ENCODE peak calls at places on chromosome 14, in four cellular contexts. V is gastrocnemius medialis, I is vagina, C is transverse colon. E is an unnamed sample.

GRCh38 chr14:31386271-31386670 is 34.1 kb downstream of the HEATR5A start:
- DNase-seq in V (no peak), I (no peak), C (no peak), E (no peak)

GRCh38 chr14:65433646-65434045 is 21.1 kb downstream of the FUT8 start:
- DNase-seq in V (no peak), I (no peak), C (no peak), E (peak; percentile 55)

GRCh38 chr14:33717866-33718265 is 233.0 kb downstream of the EGLN3 start:
- DNase-seq in V (no peak), I (no peak), C (no peak), E (no peak)

GRCh38 chr14:67170706-67171105 is 18.5 kb upstream of the GARIN2 start:
- DNase-seq in V (no peak), I (no peak), C (no peak), E (no peak)

GRCh38 chr14:74038015-74038859 is 19.1 kb downstream of the BBOF1 start:
- DNase-seq in V (no peak), I (no peak), C (no peak), E (peak; percentile 64)

GRCh38 chr14:101399737-101400517 is 161.4 kb upstream of the DIO3 start:
- DNase-seq in V (no peak), I (no peak), C (no peak), E (no peak)

GRCh38 chr14:84425968-84426367 is 1104.0 kb upstream of the FLRT2 start:
- DNase-seq in V (no peak), I (no peak), C (no peak), E (no peak)

GRCh38 chr14:43175896-43176295 is 1331.2 kb downstream of the FSCB start:
- DNase-seq in V (no peak), I (no peak), C (no peak), E (no peak)

GRCh38 chr14:62745496-62745895 is 299.8 kb downstream of the KCNH5 start:
- DNase-seq in V (no peak), I (no peak), C (no peak), E (no peak)

GRCh38 chr14:61480704-61481285 is 159.4 kb downstream of the PRKCH start:
- DNase-seq in V (no peak), I (peak; percentile 82), C (no peak), E (no peak)

GRCh38 chr14:69719501-69719951 is 47.4 kb upstream of the SRSF5 start:
- DNase-seq in V (no peak), I (no peak), C (peak; percentile 37), E (no peak)

GRCh38 chr14:69291891-69292586 is 32.1 kb downstream of the GALNT16 start:
- DNase-seq in V (no peak), I (no peak), C (no peak), E (no peak)

GRCh38 chr14:80215756-80216581 is 4.7 kb upstream of the DIO2 start:
- DNase-seq in V (peak; percentile 31), I (no peak), C (peak; percentile 11), E (no peak)

GRCh38 chr14:71933026-71933587 is 878 bp downstream of the RGS6 start:
- DNase-seq in V (no peak), I (no peak), C (no peak), E (peak; percentile 55)

GRCh38 chr14:75335588-75335987 is 57.0 kb downstream of the FOS start:
- DNase-seq in V (no peak), I (no peak), C (no peak), E (no peak)

GRCh38 chr14:105419305-105420091 is at the start of gene MTA1:
- DNase-seq in V (no peak), I (peak; percentile 69), C (peak; percentile 54), E (peak; percentile 68)

GRCh38 chr14:74459289-74459946 is 33.4 kb upstream of the SYNDIG1L start:
- DNase-seq in V (no peak), I (no peak), C (no peak), E (peak; percentile 61)

GRCh38 chr14:92657457-92658142 is 90.8 kb downstream of the LGMN start:
- DNase-seq in V (peak; percentile 52), I (no peak), C (peak; percentile 54), E (no peak)
- TF ChIP-seq POLR2A in V (peak; percentile 32), I (no peak), C (no peak), E (no peak)

GRCh38 chr14:53613404-53614253 is 343.0 kb downstream of the BMP4 start:
- DNase-seq in V (no peak), I (no peak), C (peak; percentile 13), E (no peak)
- TF ChIP-seq POLR2A in V (no peak), I (no peak), C (no peak), E (no peak)

DNA sequence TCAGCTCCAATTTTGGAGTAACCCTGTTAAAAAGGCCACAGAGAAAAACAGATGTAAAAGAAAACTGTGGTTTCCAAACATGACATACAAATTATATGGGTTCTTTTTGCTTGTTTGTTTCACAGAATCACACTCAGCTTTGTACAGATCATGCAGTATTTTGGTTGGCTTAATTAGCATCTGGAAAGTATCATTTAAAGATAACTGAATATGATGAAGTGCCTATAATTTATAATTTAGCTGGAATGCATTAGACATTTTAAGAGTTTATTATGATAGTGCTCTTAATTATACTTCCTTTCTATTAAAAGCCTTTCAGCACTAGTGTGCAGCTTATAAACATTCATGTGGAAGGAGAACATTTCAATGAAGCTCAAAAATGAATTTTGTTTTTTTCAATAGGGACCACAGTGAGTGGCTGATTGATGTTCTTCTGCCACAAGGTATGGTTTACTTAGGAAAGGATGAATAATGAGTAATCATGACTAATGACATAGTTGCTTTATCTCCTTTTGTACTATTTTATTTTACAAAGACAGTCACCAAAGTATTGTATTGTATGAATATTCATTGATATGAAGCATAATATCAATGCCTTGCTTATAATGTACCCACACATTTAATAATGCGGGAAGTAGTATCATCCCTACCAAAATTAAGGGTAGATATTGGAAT is 98.3 kb downstream of the UNC79 start:
- DNase-seq in V (no peak), I (no peak), C (no peak), E (no peak)
- TF ChIP-seq POLR2A in V (no peak), I (no peak), C (no peak), E (no peak)

GRCh38 chr14:100237735-100238418 is 1.1 kb upstream of the YY1 start:
- DNase-seq in V (peak; percentile 38), I (no peak), C (peak; percentile 58), E (peak; percentile 80)
- TF ChIP-seq POLR2A in V (no peak), I (no peak), C (no peak), E (no peak)